ENCODE peak calls at places on chromosomes 3 and 15, in four cellular contexts. C, B, G and J are unnamed samples.

GRCh38 chr3:56469141-56469540 is 874 bp upstream of the ERC2 start:
- DNase-seq in C (no peak), B (no peak), G (no peak), J (no peak)

GRCh38 chr3:66709464-66710058 is 208.7 kb upstream of the LRIG1 start:
- DNase-seq in C (no peak), B (no peak), G (no peak), J (no peak)

GRCh38 chr15:69303337-69304175 is 4.8 kb downstream of the PAQR5 start:
- DNase-seq in G (no peak), B (peak), C (no peak), J (peak)

GRCh38 chr3:37054370-37054769 is 61.1 kb downstream of the MLH1 start:
- DNase-seq in B (no peak), C (no peak), G (no peak), J (peak)

GRCh38 chr15:73906346-73907017 is 19.8 kb upstream of the LOXL1 start:
- DNase-seq in B (no peak), C (no peak), G (no peak), J (no peak)

GRCh38 chr15:101492752-101493692 is 3.5 kb upstream of the PCSK6 start:
- DNase-seq in G (no peak), C (no peak), B (no peak), J (no peak)

GRCh38 chr3:84184937-84185336 is 773.9 kb upstream of the CADM2 start:
- DNase-seq in C (no peak), G (no peak), B (no peak), J (no peak)

GRCh38 chr3:42661593-42662022 is 8.1 kb downstream of the ZBTB47 start:
- DNase-seq in G (no peak), B (no peak), C (no peak), J (no peak)

GRCh38 chr15:49242820-49243219 is 72.8 kb downstream of the GALK2 start:
- DNase-seq in B (no peak), C (no peak), G (no peak), J (no peak)

GRCh38 chr3:55512586-55513343 is 25.7 kb upstream of the WNT5A start:
- DNase-seq in G (no peak), B (no peak), C (no peak), J (no peak)

GRCh38 chr3:8464668-8465067 is 37.0 kb upstream of the LMCD1 start:
- DNase-seq in B (no peak), C (no peak), G (no peak), J (no peak)

GRCh38 chr15:28954466-28955159 is 68.8 kb downstream of the APBA2 start:
- DNase-seq in C (no peak), B (no peak), G (no peak), J (no peak)

GRCh38 chr3:29655016-29655415 is 374.1 kb downstream of the RBMS3 start:
- DNase-seq in C (no peak), B (no peak), G (no peak), J (no peak)

GRCh38 chr3:170868577-170869239 is 1.3 kb downstream of the RPL22L1 start:
- DNase-seq in G (no peak), C (no peak), B (no peak), J (no peak)